ENCODE peak calls at places on chromosome 15, in six cellular contexts. W is small intestine; T is ecto neural progenitor cell; C is nephron progenitor cell; A is cardiac muscle cell; I is stimulated activated CD4-positive, alpha-beta T cell treated with anti-CD3 and anti-CD28 coated beads, Interleukin-1b, Interleukin-23, amount 100 ng/mL, for 1 hour. O is an unnamed sample.
A peak's percentile ranks its signal among the peaks of the same experiment; 100 is the strongest.

GRCh38 chr15:51736646-51737537 is 563 bp downstream of the LYSMD2 start:
- DNase-seq in C (no peak), I (no peak), A (peak; percentile 24), T (peak; percentile 56), W (peak; percentile 59), O (peak; percentile 37)

GRCh38 chr15:67715166-67715565 is 110.1 kb upstream of the SKOR1 start:
- DNase-seq in I (no peak), A (no peak), T (no peak), W (no peak), C (no peak), O (no peak)

GRCh38 chr15:99104788-99105515 is at the start of gene SYNM:
- DNase-seq in T (peak; percentile 90), I (no peak), A (peak; percentile 80), W (peak; percentile 82), C (peak; percentile 81), O (no peak)

GRCh38 chr15:77836901-77837648 is 204.4 kb upstream of the LINGO1 start:
- DNase-seq in I (no peak), T (no peak), C (no peak), A (no peak), W (no peak), O (no peak)

GRCh38 chr15:69422336-69422895 is 8.3 kb downstream of the KIF23 start:
- DNase-seq in W (no peak), I (no peak), C (no peak), T (no peak), A (no peak), O (no peak)

GRCh38 chr15:101813803-101814534 is 2.0 kb downstream of the OR4F15 start:
- DNase-seq in A (no peak), W (no peak), I (no peak), T (no peak), C (no peak), O (no peak)

GRCh38 chr15:76339302-76340197 is 3.0 kb downstream of the ISL2 start:
- DNase-seq in C (peak; percentile 42), T (peak; percentile 68), I (no peak), A (peak; percentile 48), W (no peak), O (no peak)

GRCh38 chr15:65254237-65254820 is 32.4 kb downstream of the PARP16 start:
- DNase-seq in W (no peak), I (no peak), C (no peak), A (no peak), T (peak; percentile 79), O (no peak)

GRCh38 chr15:56950979-56951378 is 32.5 kb downstream of the TCF12 start:
- DNase-seq in I (no peak), A (no peak), C (no peak), T (no peak), W (no peak), O (no peak)

GRCh38 chr15:41284425-41285177 is 47.8 kb downstream of the OIP5 start:
- DNase-seq in T (no peak), I (no peak), C (no peak), A (peak; percentile 25), W (peak; percentile 60), O (no peak)

GRCh38 chr15:86505951-86506350 is 426.3 kb downstream of the AGBL1 start:
- DNase-seq in I (no peak), C (no peak), T (no peak), W (no peak), A (no peak), O (no peak)

GRCh38 chr15:66838671-66839239 is 136.7 kb downstream of the SMAD6 start:
- DNase-seq in T (no peak), I (no peak), A (peak; percentile 71), W (peak; percentile 17), C (no peak), O (no peak)

GRCh38 chr15:90160781-90161727 is 40.1 kb upstream of the SEMA4B start:
- DNase-seq in W (peak; percentile 92), T (no peak), A (no peak), C (peak; percentile 22), I (no peak), O (no peak)

O was measured in cerebellar nuclear complex.